ENCODE peak calls at places on chromosomes 7 and 10, in seven cellular contexts. One of them, this sample, is unnamed.

GRCh38 chr7:98619450-98620321 is 2.6 kb downstream of the NPTX2 start:
- DNase-seq in iPS-NIHi11: peak
- DNase-seq in ovary: no peak
- DNase-seq in A172: peak
- DNase-seq in A673: no peak
- DNase-seq in coronary artery: no peak
- DNase-seq in activated CD4-positive, alpha-beta T cell treated with anti-CD3 and anti-CD28 coated beads, Interleukin-2, amount 10 ng/mL, durations not matched to agents 7 days and 5 days: no peak
- DNase-seq in this sample: no peak

GRCh38 chr7:37234928-37235327 is 213.7 kb downstream of the ELMO1 start:
- DNase-seq in iPS-NIHi11: peak
- DNase-seq in ovary: no peak
- DNase-seq in A172: peak
- DNase-seq in A673: no peak
- DNase-seq in coronary artery: no peak
- DNase-seq in activated CD4-positive, alpha-beta T cell treated with anti-CD3 and anti-CD28 coated beads, Interleukin-2, amount 10 ng/mL, durations not matched to agents 7 days and 5 days: peak
- DNase-seq in this sample: peak

GRCh38 chr7:47782022-47782421 is 166.2 kb downstream of the PKD1L1 start:
- DNase-seq in iPS-NIHi11: no peak
- DNase-seq in ovary: no peak
- DNase-seq in A172: peak
- DNase-seq in A673: no peak
- DNase-seq in coronary artery: no peak
- DNase-seq in activated CD4-positive, alpha-beta T cell treated with anti-CD3 and anti-CD28 coated beads, Interleukin-2, amount 10 ng/mL, durations not matched to agents 7 days and 5 days: no peak
- DNase-seq in this sample: no peak

GRCh38 chr7:70646551-70647248 is 485.2 kb upstream of the GALNT17 start:
- DNase-seq in iPS-NIHi11: no peak
- DNase-seq in ovary: no peak
- DNase-seq in A172: no peak
- DNase-seq in A673: no peak
- DNase-seq in coronary artery: no peak
- DNase-seq in activated CD4-positive, alpha-beta T cell treated with anti-CD3 and anti-CD28 coated beads, Interleukin-2, amount 10 ng/mL, durations not matched to agents 7 days and 5 days: no peak
- DNase-seq in this sample: no peak

GRCh38 chr7:65251851-65252620 is 121.6 kb upstream of the ZNF92 start:
- DNase-seq in iPS-NIHi11: peak
- DNase-seq in ovary: peak
- DNase-seq in A172: peak
- DNase-seq in A673: peak
- DNase-seq in coronary artery: no peak
- DNase-seq in activated CD4-positive, alpha-beta T cell treated with anti-CD3 and anti-CD28 coated beads, Interleukin-2, amount 10 ng/mL, durations not matched to agents 7 days and 5 days: peak
- DNase-seq in this sample: peak

GRCh38 chr7:28748346-28748745 is 209.8 kb downstream of the TRIL start:
- DNase-seq in iPS-NIHi11: no peak
- DNase-seq in ovary: no peak
- DNase-seq in A172: no peak
- DNase-seq in A673: no peak
- DNase-seq in coronary artery: no peak
- DNase-seq in activated CD4-positive, alpha-beta T cell treated with anti-CD3 and anti-CD28 coated beads, Interleukin-2, amount 10 ng/mL, durations not matched to agents 7 days and 5 days: no peak
- DNase-seq in this sample: no peak

GRCh38 chr10:75972494-75973276 is 541.3 kb downstream of the LRMDA start:
- DNase-seq in iPS-NIHi11: no peak
- DNase-seq in ovary: peak
- DNase-seq in A172: no peak
- DNase-seq in A673: no peak
- DNase-seq in coronary artery: no peak
- DNase-seq in activated CD4-positive, alpha-beta T cell treated with anti-CD3 and anti-CD28 coated beads, Interleukin-2, amount 10 ng/mL, durations not matched to agents 7 days and 5 days: no peak
- DNase-seq in this sample: no peak

GRCh38 chr10:46560381-46560780 is 3.9 kb upstream of the GPRIN2 start:
- DNase-seq in iPS-NIHi11: no peak
- DNase-seq in ovary: peak
- DNase-seq in A172: no peak
- DNase-seq in A673: no peak
- DNase-seq in coronary artery: peak
- DNase-seq in activated CD4-positive, alpha-beta T cell treated with anti-CD3 and anti-CD28 coated beads, Interleukin-2, amount 10 ng/mL, durations not matched to agents 7 days and 5 days: peak
- DNase-seq in this sample: no peak

GRCh38 chr10:97796651-97797050 is 24.9 kb upstream of the SFRP5 start:
- DNase-seq in iPS-NIHi11: no peak
- DNase-seq in ovary: no peak
- DNase-seq in A172: peak
- DNase-seq in A673: no peak
- DNase-seq in coronary artery: no peak
- DNase-seq in activated CD4-positive, alpha-beta T cell treated with anti-CD3 and anti-CD28 coated beads, Interleukin-2, amount 10 ng/mL, durations not matched to agents 7 days and 5 days: peak
- DNase-seq in this sample: no peak

GRCh38 chr10:7488418-7488829 is 77.6 kb upstream of the SFMBT2 start:
- DNase-seq in iPS-NIHi11: no peak
- DNase-seq in ovary: peak
- DNase-seq in A172: no peak
- DNase-seq in A673: no peak
- DNase-seq in coronary artery: no peak
- DNase-seq in activated CD4-positive, alpha-beta T cell treated with anti-CD3 and anti-CD28 coated beads, Interleukin-2, amount 10 ng/mL, durations not matched to agents 7 days and 5 days: no peak
- DNase-seq in this sample: peak

GRCh38 chr7:123941391-123942180 is 16.5 kb downstream of the SPAM1 start:
- DNase-seq in iPS-NIHi11: no peak
- DNase-seq in ovary: no peak
- DNase-seq in A172: no peak
- DNase-seq in A673: no peak
- DNase-seq in coronary artery: no peak
- DNase-seq in activated CD4-positive, alpha-beta T cell treated with anti-CD3 and anti-CD28 coated beads, Interleukin-2, amount 10 ng/mL, durations not matched to agents 7 days and 5 days: no peak
- DNase-seq in this sample: no peak

GRCh38 chr7:137335814-137336213 is 7.7 kb downstream of the PTN start:
- DNase-seq in iPS-NIHi11: no peak
- DNase-seq in ovary: no peak
- DNase-seq in A172: no peak
- DNase-seq in A673: no peak
- DNase-seq in coronary artery: no peak
- DNase-seq in activated CD4-positive, alpha-beta T cell treated with anti-CD3 and anti-CD28 coated beads, Interleukin-2, amount 10 ng/mL, durations not matched to agents 7 days and 5 days: no peak
- DNase-seq in this sample: no peak